ENCODE peak calls at places on chromosomes 16 and 17, in seven cellular contexts. D, O, U, J, C, P and F are unnamed samples.

GRCh38 chr17:80363518-80364090 is 51.4 kb upstream of the ENDOV start:
- DNase-seq in D (no peak), O (no peak), U (no peak), J (no peak), C (no peak), P (no peak), F (no peak)

GRCh38 chr17:60524463-60525346 is 1.3 kb downstream of the APPBP2 start:
- DNase-seq in D (no peak), O (no peak), U (peak; percentile 25), J (no peak), C (peak; percentile 17), P (peak; percentile 12), F (peak; percentile 18)

GRCh38 chr17:29051194-29051593 is 8.3 kb downstream of the PIPOX start:
- DNase-seq in D (no peak), O (no peak), U (no peak), J (no peak), C (no peak), P (no peak), F (no peak)

GRCh38 chr17:79041041-79041570 is 17.1 kb downstream of the C1QTNF1 start:
- DNase-seq in D (no peak), O (no peak), U (no peak), J (no peak), C (no peak), P (no peak), F (no peak)

GRCh38 chr17:78284146-78284545 is 52.7 kb downstream of the TMEM235 start:
- DNase-seq in D (no peak), O (no peak), U (no peak), J (no peak), C (no peak), P (no peak), F (no peak)

GRCh38 chr16:64121473-64121872 is 1000.4 kb downstream of the CDH11 start:
- DNase-seq in D (no peak), O (no peak), U (no peak), J (no peak), C (no peak), P (no peak), F (no peak)

GRCh38 chr16:1197237-1197866 is 27.7 kb downstream of the TPSG1 start:
- DNase-seq in D (no peak), O (no peak), U (no peak), J (peak; percentile 59), C (no peak), P (no peak), F (no peak)

GRCh38 chr16:2769100-2769529 is 8.0 kb downstream of the ELOB start:
- DNase-seq in D (no peak), O (no peak), U (no peak), J (no peak), C (no peak), P (no peak), F (no peak)

GRCh38 chr16:3020247-3020603 is at the start of gene TNFRSF12A:
- DNase-seq in D (no peak), O (peak; percentile 49), U (peak; percentile 95), J (peak; percentile 66), C (peak; percentile 85), P (peak; percentile 94), F (peak; percentile 82)

GRCh38 chr17:31416503-31416923 is 25.0 kb downstream of the RAB11FIP4 start:
- DNase-seq in D (no peak), O (no peak), U (no peak), J (peak; percentile 79), C (no peak), P (no peak), F (no peak)

GRCh38 chr16:20811889-20812439 is 5.6 kb downstream of the REXO5 start:
- DNase-seq in D (no peak), O (no peak), U (no peak), J (no peak), C (no peak), P (no peak), F (no peak)

GRCh38 chr16:88378836-88379693 is 3.7 kb upstream of the ZNF469 start:
- DNase-seq in D (no peak), O (no peak), U (peak; percentile 18), J (no peak), C (no peak), P (no peak), F (no peak)

GRCh38 chr16:4825196-4825595 is 21.9 kb downstream of the GLYR1 start:
- DNase-seq in D (no peak), O (no peak), U (no peak), J (no peak), C (no peak), P (no peak), F (no peak)

GRCh38 chr16:13507530-13507929 is 412.4 kb upstream of the ERCC4 start:
- DNase-seq in D (no peak), O (no peak), U (no peak), J (no peak), C (no peak), P (no peak), F (no peak)

GRCh38 chr16:70703835-70704381 is 18.1 kb upstream of the MTSS2 start:
- DNase-seq in D (no peak), O (no peak), U (no peak), J (no peak), C (no peak), P (no peak), F (no peak)

GRCh38 chr17:79749156-79749815 is 18.5 kb downstream of the ENPP7 start:
- DNase-seq in D (no peak), O (no peak), U (no peak), J (no peak), C (no peak), P (no peak), F (no peak)

GRCh38 chr16:82452002-82452741 is 174.6 kb upstream of the CDH13 start:
- DNase-seq in D (no peak), O (no peak), U (no peak), J (no peak), C (no peak), P (no peak), F (no peak)

GRCh38 chr17:63075969-63076368 is 109.9 kb downstream of the TANC2 start:
- DNase-seq in D (no peak), O (no peak), U (no peak), J (no peak), C (no peak), P (no peak), F (no peak)

GRCh38 chr16:1992475-1993292 is 2.9 kb downstream of the SYNGR3 start:
- DNase-seq in D (no peak), O (no peak), U (no peak), J (no peak), C (peak; percentile 90), P (peak; percentile 68), F (no peak)

DNA sequence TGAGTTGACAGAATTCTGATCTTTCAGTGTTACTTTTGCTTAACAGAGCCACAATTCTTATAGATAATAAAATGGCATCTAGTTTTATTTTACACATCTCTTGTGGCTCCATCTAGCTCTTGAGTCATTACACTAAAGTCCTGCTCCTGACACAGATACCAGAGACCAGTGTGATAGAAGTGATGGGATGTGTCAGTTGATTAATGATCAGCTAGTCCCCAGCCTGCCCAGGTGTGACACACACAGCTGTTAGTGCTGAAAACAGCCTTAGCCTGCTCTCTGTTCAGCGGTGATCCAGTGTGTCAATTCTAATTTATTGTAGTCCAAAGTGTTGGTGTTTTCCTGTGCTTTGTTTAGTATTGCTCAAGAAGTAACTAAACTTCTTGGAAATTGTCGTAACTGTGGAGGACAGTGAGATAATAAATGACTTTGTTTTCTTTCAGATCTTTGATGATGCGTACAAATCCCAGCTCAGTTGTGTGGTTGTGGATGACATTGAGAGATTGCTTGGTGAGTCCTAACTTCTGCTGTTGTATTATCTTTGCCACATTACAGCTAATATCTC is 92.3 kb downstream of the WNT3 start:
- DNase-seq in D (no peak), O (no peak), U (no peak), J (no peak), C (no peak), P (no peak), F (no peak)
- TF ChIP-seq JUND in D (no peak), O (no peak), U (no peak), J (no peak), C (no peak), P (no peak), F (no peak)

GRCh38 chr17:83149761-83150251 is 70.4 kb downstream of the METRNL start:
- DNase-seq in D (no peak), O (no peak), U (no peak), J (no peak), C (no peak), P (no peak), F (no peak)
- TF ChIP-seq JUND in D (no peak), O (no peak), U (no peak), J (no peak), C (no peak), P (no peak), F (no peak)

DNA sequence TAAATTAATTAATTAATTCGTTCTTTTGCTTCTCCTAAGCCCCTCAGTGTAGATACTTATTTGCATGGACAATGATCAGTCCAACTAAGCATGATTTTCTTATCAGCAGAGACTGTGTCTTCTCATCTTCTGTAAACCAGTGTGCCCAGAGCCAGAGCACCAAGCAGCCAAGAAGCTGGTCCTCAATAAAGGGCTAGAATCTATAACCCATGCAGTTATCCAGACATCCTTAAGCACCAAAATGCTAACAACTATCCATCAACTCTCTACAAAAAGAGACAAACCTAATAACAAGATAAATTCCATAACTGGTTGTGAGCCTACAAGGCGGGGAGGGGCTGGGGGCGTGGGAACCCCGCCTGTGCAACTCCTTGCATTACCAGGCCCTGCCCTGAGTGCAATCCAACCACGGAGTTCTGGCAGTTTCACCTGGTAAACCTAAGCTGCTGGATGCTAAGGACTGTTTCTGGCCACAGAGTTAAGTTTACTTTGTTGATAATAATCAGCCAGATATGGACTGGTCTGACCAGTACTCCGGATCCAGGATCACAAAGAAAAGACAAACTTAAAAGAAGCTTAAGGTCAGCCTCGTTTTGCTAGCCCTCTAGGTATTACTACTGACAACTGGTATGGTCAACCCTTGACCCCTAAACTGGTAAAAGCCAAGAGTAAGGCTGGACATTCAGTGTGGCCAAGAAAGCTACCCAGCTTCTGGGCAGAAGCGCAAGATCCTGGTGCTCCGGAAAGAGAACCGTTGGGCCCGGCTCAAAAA is 51.5 kb downstream of the ZFHX3 start:
- DNase-seq in D (no peak), O (no peak), U (no peak), J (peak; percentile 66), C (no peak), P (no peak), F (peak; percentile 91)
- TF ChIP-seq JUND in D (no peak), O (no peak), U (no peak), J (no peak), C (no peak), P (no peak), F (peak; percentile 82)

GRCh38 chr16:12186774-12187335 is 210.3 kb downstream of the SNX29 start:
- DNase-seq in D (no peak), O (no peak), U (no peak), J (no peak), C (no peak), P (no peak), F (no peak)

GRCh38 chr16:12185563-12185962 is 209.0 kb downstream of the SNX29 start:
- DNase-seq in D (no peak), O (no peak), U (no peak), J (no peak), C (no peak), P (no peak), F (no peak)

GRCh38 chr16:12188674-12189249 is 212.2 kb downstream of the SNX29 start:
- DNase-seq in D (no peak), O (no peak), U (no peak), J (no peak), C (no peak), P (no peak), F (peak; percentile 18)

GRCh38 chr16:12191102-12191501 is 214.6 kb downstream of the SNX29 start:
- DNase-seq in D (no peak), O (no peak), U (no peak), J (no peak), C (no peak), P (no peak), F (no peak)

GRCh38 chr16:12187939-12188673 is 211.6 kb downstream of the SNX29 start:
- DNase-seq in D (no peak), O (no peak), U (no peak), J (peak; percentile 59), C (no peak), P (no peak), F (no peak)
- TF ChIP-seq JUND in D (no peak), O (no peak), U (no peak), J (no peak), C (no peak), P (no peak), F (no peak)